ENCODE peak calls at places on chromosomes 11 and 22, in ten cellular contexts. B is iPS-NIHi11; K is foreskin fibroblast; P is body of pancreas; F is stimulated activated CD4-positive, alpha-beta T cell treated with anti-CD3 and anti-CD28 coated beads, TNF-alpha, amount 100 ng/mL, for 1 hour; C is AG09319; Z is EH; H is tibial nerve; D is HEK293T; I is cardiac fibroblast. L is an unnamed sample.

GRCh38 chr11:393219-394033 is 583 bp upstream of the PKP3 start:
- DNase-seq in B (no peak), K (peak), P (no peak), F (no peak), C (peak), Z (peak), H (no peak), D (no peak), I (peak), L (no peak)

GRCh38 chr22:26642465-26643367 is 14.7 kb upstream of the MIAT start:
- DNase-seq in B (no peak), K (no peak), P (no peak), F (peak), C (no peak), Z (no peak), H (no peak), D (no peak), I (peak), L (no peak)

GRCh38 chr11:67584205-67584880 is 731 bp downstream of the GSTP1 start:
- DNase-seq in B (peak), K (peak), P (peak), F (no peak), C (peak), Z (peak), H (peak), D (peak), I (peak), L (no peak)

GRCh38 chr11:44496391-44496790 is 69.1 kb upstream of the CD82 start:
- DNase-seq in B (no peak), K (no peak), P (no peak), F (no peak), C (no peak), Z (no peak), H (no peak), D (no peak), I (no peak), L (no peak)

GRCh38 chr22:20523118-20523983 is 15.9 kb downstream of the MED15 start:
- DNase-seq in B (no peak), K (peak), P (no peak), F (no peak), C (no peak), Z (peak), H (no peak), D (peak), I (peak), L (no peak)

GRCh38 chr11:65853249-65853979 is 4.6 kb downstream of the CFL1 start:
- DNase-seq in B (no peak), K (no peak), P (no peak), F (no peak), C (no peak), Z (no peak), H (no peak), D (no peak), I (no peak), L (no peak)

GRCh38 chr22:49062155-49063039 is 765.3 kb downstream of the BRD1 start:
- DNase-seq in B (no peak), K (no peak), P (peak), F (no peak), C (no peak), Z (no peak), H (no peak), D (no peak), I (no peak), L (no peak)

GRCh38 chr22:41542224-41542623 is 2.0 kb downstream of the POLR3H start:
- DNase-seq in B (no peak), K (no peak), P (no peak), F (no peak), C (no peak), Z (no peak), H (no peak), D (no peak), I (no peak), L (no peak)

GRCh38 chr11:12087075-12087775 is 23.2 kb upstream of the MICAL2 start:
- DNase-seq in B (no peak), K (peak), P (no peak), F (no peak), C (no peak), Z (peak), H (no peak), D (no peak), I (peak), L (no peak)

GRCh38 chr11:113874920-113875413 is 405 bp downstream of the USP28 start:
- DNase-seq in B (no peak), K (no peak), P (no peak), F (no peak), C (no peak), Z (no peak), H (no peak), D (no peak), I (peak), L (no peak)

GRCh38 chr11:128469220-128469619 is 118.1 kb downstream of the ETS1 start:
- DNase-seq in B (no peak), K (no peak), P (no peak), F (no peak), C (no peak), Z (no peak), H (no peak), D (no peak), I (no peak), L (no peak)

GRCh38 chr11:78256962-78257361 is 68.2 kb downstream of the USP35 start:
- DNase-seq in B (no peak), K (peak), P (peak), F (no peak), C (peak), Z (peak), H (peak), D (no peak), I (peak), L (peak)

GRCh38 chr11:123174196-123175183 is 20.6 kb downstream of the CLMP start:
- DNase-seq in B (no peak), K (peak), P (no peak), F (no peak), C (peak), Z (peak), H (peak), D (no peak), I (peak), L (peak)

GRCh38 chr11:105579111-105579510 is 30.8 kb upstream of the GRIA4 start:
- DNase-seq in B (no peak), K (peak), P (no peak), F (no peak), C (no peak), Z (no peak), H (no peak), D (no peak), I (no peak), L (no peak)

GRCh38 chr22:17570851-17571631 is 7.7 kb downstream of the SLC25A18 start:
- DNase-seq in B (no peak), K (peak), P (peak), F (no peak), C (no peak), Z (peak), H (peak), D (no peak), I (peak), L (peak)

GRCh38 chr11:64339754-64340408 is at the start of gene CCDC88B:
- DNase-seq in B (no peak), K (no peak), P (peak), F (peak), C (no peak), Z (no peak), H (no peak), D (no peak), I (no peak), L (no peak)

GRCh38 chr22:30210235-30210831 is 36.2 kb downstream of the LIF start:
- DNase-seq in B (no peak), K (no peak), P (peak), F (no peak), C (no peak), Z (no peak), H (no peak), D (no peak), I (peak), L (no peak)

GRCh38 chr11:114109206-114110090 is 49.9 kb downstream of the ZBTB16 start:
- DNase-seq in B (no peak), K (no peak), P (no peak), F (no peak), C (no peak), Z (no peak), H (no peak), D (no peak), I (no peak), L (no peak)

GRCh38 chr22:49827307-49827852 is 293 bp downstream of the BRD1 start:
- DNase-seq in B (no peak), K (peak), P (no peak), F (no peak), C (no peak), Z (peak), H (no peak), D (peak), I (no peak), L (no peak)

GRCh38 chr22:47929073-47929472 is 1166.6 kb downstream of the TBC1D22A start:
- DNase-seq in B (no peak), K (no peak), P (no peak), F (no peak), C (no peak), Z (no peak), H (no peak), D (no peak), I (no peak), L (no peak)

GRCh38 chr22:36770946-36771340 is 5.0 kb downstream of the IFT27 start:
- DNase-seq in B (no peak), K (no peak), P (no peak), F (no peak), C (no peak), Z (no peak), H (no peak), D (no peak), I (no peak), L (no peak)